ENCODE peak calls at places on chromosomes 2 and 18, in eight cellular contexts. One of them, this sample, is unnamed.

GRCh38 chr2:163859951-163860350 is 124.1 kb upstream of the FIGN start:
- DNase-seq in GM12864: no peak
- DNase-seq in testis: no peak
- DNase-seq in pancreas: no peak
- DNase-seq in MCF 10A: no peak
- DNase-seq in transverse colon: no peak
- DNase-seq in adrenal gland: no peak
- DNase-seq in HCT116: no peak
- DNase-seq in this sample: no peak

GRCh38 chr18:52152036-52152435 is 188.0 kb upstream of the DCC start:
- DNase-seq in GM12864: no peak
- DNase-seq in testis: no peak
- DNase-seq in pancreas: no peak
- DNase-seq in MCF 10A: no peak
- DNase-seq in transverse colon: no peak
- DNase-seq in adrenal gland: no peak
- DNase-seq in HCT116: no peak
- DNase-seq in this sample: no peak

GRCh38 chr2:111054791-111055627 is 65.7 kb upstream of the BCL2L11 start:
- DNase-seq in GM12864: no peak
- DNase-seq in testis: no peak
- DNase-seq in pancreas: no peak
- DNase-seq in MCF 10A: no peak
- DNase-seq in transverse colon: no peak
- DNase-seq in adrenal gland: no peak
- DNase-seq in HCT116: no peak
- DNase-seq in this sample: no peak

GRCh38 chr2:146579154-146579930 is 1265.5 kb upstream of the ACVR2A start:
- DNase-seq in GM12864: no peak
- DNase-seq in testis: no peak
- DNase-seq in pancreas: no peak
- DNase-seq in MCF 10A: peak
- DNase-seq in transverse colon: no peak
- DNase-seq in adrenal gland: no peak
- DNase-seq in HCT116: no peak
- DNase-seq in this sample: no peak

GRCh38 chr2:8656160-8656641 is 25.7 kb upstream of the ID2 start:
- DNase-seq in GM12864: no peak
- DNase-seq in testis: no peak
- DNase-seq in pancreas: no peak
- DNase-seq in MCF 10A: no peak
- DNase-seq in transverse colon: no peak
- DNase-seq in adrenal gland: no peak
- DNase-seq in HCT116: no peak
- DNase-seq in this sample: no peak

GRCh38 chr2:30915485-30915884 is 108.2 kb upstream of the CAPN13 start:
- DNase-seq in GM12864: no peak
- DNase-seq in testis: peak
- DNase-seq in pancreas: peak
- DNase-seq in MCF 10A: peak
- DNase-seq in transverse colon: no peak
- DNase-seq in adrenal gland: no peak
- DNase-seq in HCT116: peak
- DNase-seq in this sample: no peak

GRCh38 chr2:241842620-241843211 is 16.0 kb downstream of the PDCD1 start:
- DNase-seq in GM12864: no peak
- DNase-seq in testis: peak
- DNase-seq in pancreas: no peak
- DNase-seq in MCF 10A: no peak
- DNase-seq in transverse colon: peak
- DNase-seq in adrenal gland: peak
- DNase-seq in HCT116: no peak
- DNase-seq in this sample: peak

GRCh38 chr18:76496200-76496890 is 1.3 kb upstream of the ZNF516 start:
- DNase-seq in GM12864: no peak
- DNase-seq in testis: peak
- DNase-seq in pancreas: peak
- DNase-seq in MCF 10A: peak
- DNase-seq in transverse colon: peak
- DNase-seq in adrenal gland: peak
- DNase-seq in HCT116: no peak
- DNase-seq in this sample: no peak

GRCh38 chr2:67322361-67323001 is 74.7 kb upstream of the ETAA1 start:
- DNase-seq in GM12864: no peak
- DNase-seq in testis: peak
- DNase-seq in pancreas: peak
- DNase-seq in MCF 10A: peak
- DNase-seq in transverse colon: peak
- DNase-seq in adrenal gland: peak
- DNase-seq in HCT116: peak
- DNase-seq in this sample: no peak

GRCh38 chr2:132424526-132425121 is 8.0 kb downstream of the GPR39 start:
- DNase-seq in GM12864: no peak
- DNase-seq in testis: no peak
- DNase-seq in pancreas: no peak
- DNase-seq in MCF 10A: no peak
- DNase-seq in transverse colon: no peak
- DNase-seq in adrenal gland: no peak
- DNase-seq in HCT116: no peak
- DNase-seq in this sample: no peak

GRCh38 chr2:96203130-96204028 is 5.2 kb downstream of the STARD7 start:
- DNase-seq in GM12864: no peak
- DNase-seq in testis: no peak
- DNase-seq in pancreas: no peak
- DNase-seq in MCF 10A: no peak
- DNase-seq in transverse colon: no peak
- DNase-seq in adrenal gland: no peak
- DNase-seq in HCT116: no peak
- DNase-seq in this sample: no peak

GRCh38 chr2:172985139-172985874 is 90.3 kb upstream of the MAP3K20 start:
- DNase-seq in GM12864: no peak
- DNase-seq in testis: no peak
- DNase-seq in pancreas: peak
- DNase-seq in MCF 10A: peak
- DNase-seq in transverse colon: no peak
- DNase-seq in adrenal gland: peak
- DNase-seq in HCT116: peak
- DNase-seq in this sample: no peak

GRCh38 chr2:12819098-12819465 is 102.3 kb downstream of the TRIB2 start:
- DNase-seq in GM12864: no peak
- DNase-seq in testis: peak
- DNase-seq in pancreas: peak
- DNase-seq in MCF 10A: peak
- DNase-seq in transverse colon: peak
- DNase-seq in adrenal gland: peak
- DNase-seq in HCT116: no peak
- DNase-seq in this sample: no peak

GRCh38 chr18:46411862-46412690 is 244.9 kb downstream of the LOXHD1 start:
- DNase-seq in GM12864: no peak
- DNase-seq in testis: peak
- DNase-seq in pancreas: no peak
- DNase-seq in MCF 10A: peak
- DNase-seq in transverse colon: no peak
- DNase-seq in adrenal gland: peak
- DNase-seq in HCT116: no peak
- DNase-seq in this sample: no peak

GRCh38 chr2:121810959-121811853 is 55.8 kb downstream of the TSN start:
- DNase-seq in GM12864: peak
- DNase-seq in testis: peak
- DNase-seq in pancreas: peak
- DNase-seq in MCF 10A: peak
- DNase-seq in transverse colon: peak
- DNase-seq in adrenal gland: peak
- DNase-seq in HCT116: peak
- DNase-seq in this sample: no peak

GRCh38 chr2:200929334-200930249 is 33.9 kb downstream of the ORC2 start:
- DNase-seq in GM12864: no peak
- DNase-seq in testis: no peak
- DNase-seq in pancreas: no peak
- DNase-seq in MCF 10A: no peak
- DNase-seq in transverse colon: no peak
- DNase-seq in adrenal gland: no peak
- DNase-seq in HCT116: no peak
- DNase-seq in this sample: no peak

GRCh38 chr2:187310696-187311095 is 137.4 kb downstream of the CALCRL start:
- DNase-seq in GM12864: no peak
- DNase-seq in testis: no peak
- DNase-seq in pancreas: no peak
- DNase-seq in MCF 10A: no peak
- DNase-seq in transverse colon: no peak
- DNase-seq in adrenal gland: no peak
- DNase-seq in HCT116: no peak
- DNase-seq in this sample: no peak

GRCh38 chr2:205763708-205764501 is 81.6 kb downstream of the NRP2 start:
- DNase-seq in GM12864: no peak
- DNase-seq in testis: peak
- DNase-seq in pancreas: peak
- DNase-seq in MCF 10A: no peak
- DNase-seq in transverse colon: peak
- DNase-seq in adrenal gland: no peak
- DNase-seq in HCT116: no peak
- DNase-seq in this sample: no peak

GRCh38 chr2:109342451-109342850 is 213.4 kb downstream of the SH3RF3 start:
- DNase-seq in GM12864: no peak
- DNase-seq in testis: no peak
- DNase-seq in pancreas: no peak
- DNase-seq in MCF 10A: no peak
- DNase-seq in transverse colon: no peak
- DNase-seq in adrenal gland: no peak
- DNase-seq in HCT116: no peak
- DNase-seq in this sample: no peak

GRCh38 chr2:16187517-16187887 is 247.2 kb downstream of the MYCN start:
- DNase-seq in GM12864: no peak
- DNase-seq in testis: no peak
- DNase-seq in pancreas: no peak
- DNase-seq in MCF 10A: no peak
- DNase-seq in transverse colon: no peak
- DNase-seq in adrenal gland: no peak
- DNase-seq in HCT116: no peak
- DNase-seq in this sample: no peak

GRCh38 chr2:134774786-134775641 is 56.2 kb upstream of the TMEM163 start:
- DNase-seq in GM12864: no peak
- DNase-seq in testis: no peak
- DNase-seq in pancreas: no peak
- DNase-seq in MCF 10A: peak
- DNase-seq in transverse colon: no peak
- DNase-seq in adrenal gland: no peak
- DNase-seq in HCT116: peak
- DNase-seq in this sample: no peak

GRCh38 chr2:112465373-112465772 is 16.6 kb upstream of the TTL start:
- DNase-seq in GM12864: no peak
- DNase-seq in testis: no peak
- DNase-seq in pancreas: no peak
- DNase-seq in MCF 10A: peak
- DNase-seq in transverse colon: no peak
- DNase-seq in adrenal gland: no peak
- DNase-seq in HCT116: no peak
- DNase-seq in this sample: no peak

GRCh38 chr2:71530246-71530986 is 77.1 kb downstream of the DYSF start:
- DNase-seq in GM12864: no peak
- DNase-seq in testis: peak
- DNase-seq in pancreas: no peak
- DNase-seq in MCF 10A: peak
- DNase-seq in transverse colon: no peak
- DNase-seq in adrenal gland: no peak
- DNase-seq in HCT116: peak
- DNase-seq in this sample: no peak
- TF ChIP-seq CTCF in GM12864: peak
- TF ChIP-seq CTCF in testis: peak
- TF ChIP-seq CTCF in pancreas: no peak
- TF ChIP-seq CTCF in MCF 10A: peak
- TF ChIP-seq CTCF in transverse colon: peak
- TF ChIP-seq CTCF in adrenal gland: peak
- TF ChIP-seq CTCF in HCT116: peak
- TF ChIP-seq CTCF in this sample: no peak

DNA sequence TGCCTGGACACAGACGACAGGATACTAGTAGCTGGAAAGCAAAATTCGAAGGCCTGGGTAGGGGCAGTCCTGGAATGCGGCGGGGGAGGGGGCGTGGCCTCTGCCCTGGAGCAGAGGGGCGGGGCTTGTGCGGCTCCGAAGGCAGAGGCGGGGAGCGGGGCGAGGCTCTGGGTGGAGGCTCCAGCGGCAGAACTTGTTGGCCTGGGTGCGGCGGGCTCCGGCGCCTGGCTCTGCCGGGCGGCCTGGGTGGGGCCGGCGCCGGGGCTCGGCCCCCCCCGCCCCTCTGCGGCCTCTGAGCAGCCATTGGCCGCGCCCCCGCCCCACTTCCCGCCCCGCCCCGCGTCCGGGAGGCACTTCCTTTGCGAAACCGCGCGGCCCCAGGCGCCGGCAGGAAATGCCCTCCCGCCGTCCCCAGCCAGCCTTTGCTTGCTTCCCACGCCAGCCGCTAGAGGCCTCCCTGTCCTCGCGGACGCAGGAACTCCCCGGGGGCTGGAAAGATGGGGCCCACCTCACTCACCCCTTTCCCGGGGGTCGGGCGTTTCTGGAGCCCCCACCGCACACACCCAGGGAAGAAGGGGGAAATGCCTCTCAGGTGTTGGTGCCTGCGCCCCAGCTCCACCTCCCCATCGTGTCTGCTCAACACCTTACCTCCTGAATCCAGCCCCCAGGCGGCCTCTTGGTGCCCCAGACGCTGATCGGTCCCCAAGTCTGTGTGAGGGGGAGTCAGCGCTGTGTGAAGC is 6.7 kb downstream of the CTDSP1 start:
- DNase-seq in GM12864: peak
- DNase-seq in testis: peak
- DNase-seq in pancreas: peak
- DNase-seq in MCF 10A: peak
- DNase-seq in transverse colon: peak
- DNase-seq in adrenal gland: peak
- DNase-seq in HCT116: peak
- DNase-seq in this sample: peak
- TF ChIP-seq CTCF in GM12864: peak
- TF ChIP-seq CTCF in testis: peak
- TF ChIP-seq CTCF in pancreas: peak
- TF ChIP-seq CTCF in MCF 10A: peak
- TF ChIP-seq CTCF in transverse colon: peak
- TF ChIP-seq CTCF in adrenal gland: peak
- TF ChIP-seq CTCF in HCT116: peak
- TF ChIP-seq CTCF in this sample: no peak

DNA sequence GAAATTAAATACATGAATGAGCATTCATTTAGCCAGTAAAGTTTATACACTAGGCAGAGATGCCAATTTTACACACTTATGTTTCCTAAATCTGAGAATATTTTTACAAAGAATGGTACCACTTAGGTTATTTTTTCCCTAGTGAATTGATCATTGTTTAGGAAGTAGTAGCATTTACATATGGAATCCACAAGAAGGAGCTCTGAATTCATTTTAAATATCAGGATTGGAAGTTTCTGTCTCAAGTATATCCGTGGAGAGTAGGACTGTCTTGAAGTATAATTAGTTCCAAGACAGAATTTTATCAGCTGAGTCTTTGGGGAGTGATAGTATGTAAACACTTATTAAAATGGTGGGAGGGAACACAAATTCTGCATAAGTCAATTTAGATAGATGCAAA is 82.2 kb upstream of the FAM98A start:
- DNase-seq in GM12864: no peak
- DNase-seq in testis: no peak
- DNase-seq in pancreas: no peak
- DNase-seq in MCF 10A: no peak
- DNase-seq in transverse colon: no peak
- DNase-seq in adrenal gland: no peak
- DNase-seq in HCT116: no peak
- DNase-seq in this sample: no peak
- TF ChIP-seq CTCF in GM12864: no peak
- TF ChIP-seq CTCF in testis: no peak
- TF ChIP-seq CTCF in pancreas: no peak
- TF ChIP-seq CTCF in MCF 10A: peak
- TF ChIP-seq CTCF in transverse colon: no peak
- TF ChIP-seq CTCF in adrenal gland: no peak
- TF ChIP-seq CTCF in HCT116: peak
- TF ChIP-seq CTCF in this sample: no peak

GRCh38 chr2:219252084-219252483 is 959 bp upstream of the TUBA4B start:
- DNase-seq in GM12864: no peak
- DNase-seq in testis: no peak
- DNase-seq in pancreas: peak
- DNase-seq in MCF 10A: peak
- DNase-seq in transverse colon: peak
- DNase-seq in adrenal gland: no peak
- DNase-seq in HCT116: no peak
- DNase-seq in this sample: no peak
- TF ChIP-seq CTCF in GM12864: no peak
- TF ChIP-seq CTCF in testis: no peak
- TF ChIP-seq CTCF in pancreas: no peak
- TF ChIP-seq CTCF in MCF 10A: no peak
- TF ChIP-seq CTCF in transverse colon: no peak
- TF ChIP-seq CTCF in adrenal gland: no peak
- TF ChIP-seq CTCF in HCT116: no peak
- TF ChIP-seq CTCF in this sample: no peak